ENCODE peak calls at places on chromosomes 12 and 14, in seven cellular contexts. E, G, T, J, Q, N and B are unnamed samples.

GRCh38 chr12:111785651-111786050 is 18.9 kb downstream of the ALDH2 start:
- DNase-seq in E (no peak), G (no peak), T (no peak), J (no peak), Q (no peak), N (no peak), B (no peak)

GRCh38 chr12:70535896-70536374 is 101.3 kb downstream of the PTPRB start:
- DNase-seq in E (no peak), G (no peak), T (no peak), J (no peak), Q (no peak), N (no peak), B (no peak)

GRCh38 chr12:57456145-57456700 is 1.1 kb downstream of the INHBE start:
- DNase-seq in E (no peak), G (peak), T (no peak), J (no peak), Q (peak), N (peak), B (peak)

GRCh38 chr14:92734618-92735017 is 13.8 kb downstream of the LGMN start:
- DNase-seq in E (no peak), G (no peak), T (no peak), J (no peak), Q (no peak), N (no peak), B (no peak)

GRCh38 chr14:96309128-96309906 is 53.3 kb downstream of the BDKRB1 start:
- DNase-seq in E (no peak), G (no peak), T (no peak), J (no peak), Q (no peak), N (no peak), B (no peak)

GRCh38 chr12:91272456-91273063 is 89.9 kb upstream of the DCN start:
- DNase-seq in E (no peak), G (peak), T (peak), J (no peak), Q (peak), N (no peak), B (peak)

GRCh38 chr14:61281186-61281676 is at the start of gene TMEM30B:
- DNase-seq in E (no peak), G (peak), T (peak), J (no peak), Q (peak), N (peak), B (no peak)

GRCh38 chr12:28278499-28278898 is 88.2 kb downstream of the CCDC91 start:
- DNase-seq in E (no peak), G (no peak), T (no peak), J (no peak), Q (no peak), N (no peak), B (no peak)

GRCh38 chr12:128542844-128543243 is 275.9 kb downstream of the TMEM132C start:
- DNase-seq in E (no peak), G (no peak), T (no peak), J (no peak), Q (no peak), N (no peak), B (no peak)